ENCODE peak calls at places on chromosomes 16 and 17, in nine cellular contexts. L, S, H, N, A, Z, X, T and P are unnamed samples.

GRCh38 chr16:78950768-78951167 is 649.8 kb downstream of the MAF start:
- DNase-seq in Z (no peak), X (no peak), A (no peak), T (no peak), N (no peak), S (no peak), L (no peak), H (no peak), P (no peak)

GRCh38 chr17:57938061-57938502 is 17.1 kb downstream of the CUEDC1 start:
- DNase-seq in T (no peak), S (no peak), N (no peak), Z (no peak), H (no peak), X (no peak), A (no peak), L (no peak), P (no peak)

GRCh38 chr17:49180998-49181635 is 29.3 kb downstream of the GNGT2 start:
- DNase-seq in H (no peak), L (no peak), X (no peak), A (no peak), N (no peak), T (no peak), Z (no peak), S (no peak), P (no peak)

GRCh38 chr16:17845031-17845430 is 374.3 kb upstream of the XYLT1 start:
- DNase-seq in Z (no peak), H (no peak), A (no peak), L (no peak), S (no peak), T (no peak), X (no peak), N (no peak), P (no peak)

GRCh38 chr16:20899503-20900298 is 457 bp downstream of the DCUN1D3 start:
- DNase-seq in S (no peak), H (no peak), N (no peak), Z (peak; percentile 64), A (peak; percentile 59), L (no peak), X (peak; percentile 57), T (no peak), P (no peak)

GRCh38 chr16:62408760-62409159 is 372.5 kb upstream of the CDH8 start:
- DNase-seq in S (no peak), H (no peak), N (no peak), X (no peak), T (no peak), L (no peak), A (no peak), Z (no peak), P (no peak)

GRCh38 chr16:24670623-24671454 is 58.6 kb upstream of the TNRC6A start:
- DNase-seq in Z (no peak), H (peak; percentile 49), L (peak; percentile 89), T (peak; percentile 64), A (peak; percentile 46), X (peak; percentile 81), N (no peak), S (peak; percentile 29), P (no peak)

GRCh38 chr17:82008941-82009405 is 13.7 kb downstream of the CENPX start:
- DNase-seq in Z (no peak), S (no peak), H (no peak), N (no peak), X (no peak), T (no peak), L (no peak), A (no peak), P (no peak)

GRCh38 chr17:39573447-39574298 is 34.0 kb downstream of the NEUROD2 start:
- DNase-seq in S (peak; percentile 69), H (peak; percentile 76), N (no peak), Z (peak; percentile 79), A (peak; percentile 73), T (no peak), L (peak; percentile 76), X (peak; percentile 96), P (no peak)

GRCh38 chr17:73595068-73595865 is 49.0 kb downstream of the SDK2 start:
- DNase-seq in S (peak; percentile 45), X (peak; percentile 96), T (no peak), N (no peak), Z (peak; percentile 69), H (peak; percentile 25), L (no peak), A (peak; percentile 57), P (no peak)

GRCh38 chr17:660453-660852 is 54.2 kb downstream of the VPS53 start:
- DNase-seq in N (no peak), Z (no peak), H (no peak), L (no peak), S (no peak), T (no peak), A (no peak), X (no peak), P (no peak)

GRCh38 chr16:61098505-61098904 is 937.7 kb downstream of the CDH8 start:
- DNase-seq in L (no peak), A (no peak), Z (no peak), T (no peak), H (no peak), S (no peak), N (no peak), X (no peak), P (no peak)

GRCh38 chr16:56724191-56724590 is 5.7 kb upstream of the NUP93 start:
- DNase-seq in Z (no peak), N (no peak), L (no peak), H (no peak), S (no peak), T (no peak), A (no peak), X (no peak), P (no peak)

GRCh38 chr17:73643846-73644144 is 450 bp downstream of the SDK2 start:
- DNase-seq in N (no peak), S (no peak), Z (no peak), X (peak; percentile 51), H (no peak), T (no peak), A (no peak), L (no peak), P (no peak)

GRCh38 chr17:44221072-44221861 is 1.8 kb upstream of the UBTF start:
- DNase-seq in T (no peak), N (peak; percentile 54), X (peak; percentile 84), S (peak; percentile 79), H (peak; percentile 67), L (peak; percentile 86), A (peak; percentile 82), Z (peak; percentile 85), P (no peak)
- H3K4me3 ChIP-seq in T (peak overlapping the region; percentile 95), N (peak overlapping the region; percentile 97), X (peak overlapping the region; percentile 91), S (peak overlapping the region; percentile 25), H (peak overlapping the region; percentile 85), L (peak overlapping the region; percentile 80), A (peak overlapping the region; percentile 97), Z (peak overlapping the region; percentile 95), P (peak overlapping the region; percentile 87)

GRCh38 chr16:1884155-1884760 is 12.3 kb upstream of the MEIOB start:
- DNase-seq in N (no peak), H (no peak), X (peak; percentile 57), Z (no peak), T (no peak), S (peak; percentile 63), A (no peak), L (no peak), P (no peak)
- TF ChIP-seq CTCF in N (no peak), H (no peak), X (peak; percentile 37), Z (peak; percentile 37), T (no peak), S (peak; percentile 81), A (peak; percentile 16), L (no peak), P (peak; percentile 23)

GRCh38 chr17:47423406-47424295 is 99.9 kb downstream of the EFCAB13 start:
- DNase-seq in L (peak; percentile 17), N (no peak), Z (peak; percentile 74), H (peak; percentile 13), S (peak; percentile 58), X (peak; percentile 76), A (peak; percentile 49), T (no peak), P (no peak)
- H3K4me3 ChIP-seq in L (peak overlapping the region; percentile 37), N (peak overlapping the region; percentile 23), Z (peak overlapping the region; percentile 12), H (peak overlapping the region; percentile 57), S (peak overlapping the region; percentile 28), X (peak overlapping the region; percentile 56), A (peak overlapping the region; percentile 53), T (peak overlapping the region; percentile 68), P (peak overlapping the region; percentile 56)

GRCh38 chr17:71470062-71470461 is 650.8 kb upstream of the SOX9 start:
- DNase-seq in L (no peak), A (no peak), Z (no peak), S (no peak), N (no peak), H (no peak), T (no peak), X (no peak), P (no peak)

GRCh38 chr17:71467719-71468118 is 653.1 kb upstream of the SOX9 start:
- DNase-seq in N (no peak), A (no peak), H (no peak), L (no peak), T (no peak), Z (no peak), X (no peak), S (no peak), P (no peak)

GRCh38 chr17:71472809-71473789 is 647.7 kb upstream of the SOX9 start:
- DNase-seq in T (no peak), H (no peak), N (no peak), X (peak; percentile 65), L (peak; percentile 58), A (no peak), S (no peak), Z (no peak), P (peak; percentile 7)
- TF ChIP-seq CTCF in T (no peak), H (peak; percentile 57), N (no peak), X (peak; percentile 94), L (peak; percentile 79), A (peak; percentile 48), S (peak; percentile 61), Z (peak; percentile 32), P (peak; percentile 75)

GRCh38 chr17:27490391-27490790 is 34.1 kb downstream of the KSR1 start:
- DNase-seq in Z (no peak), S (no peak), A (no peak), L (no peak), T (no peak), N (no peak), X (no peak), H (no peak), P (no peak)
- H3K4me3 ChIP-seq in Z (no peak overlapping the region), S (no peak overlapping the region), A (no peak overlapping the region), L (no peak overlapping the region), T (no peak overlapping the region), N (no peak overlapping the region), X (no peak overlapping the region), H (no peak overlapping the region), P (no peak overlapping the region)

GRCh38 chr16:10122546-10122945 is 59.7 kb downstream of the GRIN2A start:
- DNase-seq in A (no peak), T (no peak), N (no peak), X (peak; percentile 41), Z (no peak), H (no peak), L (peak; percentile 42), S (no peak), P (no peak)
- TF ChIP-seq CTCF in A (no peak), T (peak; percentile 9), N (no peak), X (no peak), Z (no peak), H (no peak), L (peak; percentile 23), S (no peak), P (peak; percentile 23)